ENCODE peak calls at places on chromosomes 1 and 21, in eight cellular contexts. G is naive B cell; W is suprapubic skin; P is midbrain; Q is thoracic aorta; Y is dorsolateral prefrontal cortex; H is activated naive CD8-positive, alpha-beta T cell treated with anti-CD3 and anti-CD28 coated beads, Interleukin-2, amount 10 ng/mL, durations not matched to agents 7 days and 5 days; F is bronchial epithelial cell. S is an unnamed sample.

GRCh38 chr1:232890340-232890953 is 60.0 kb upstream of the NTPCR start:
- DNase-seq in G (no peak), W (no peak), P (peak), Q (no peak), Y (no peak), H (no peak), F (no peak), S (no peak)

GRCh38 chr1:36350659-36351171 is 27.3 kb upstream of the EVA1B start:
- DNase-seq in G (no peak), W (no peak), P (no peak), Q (peak), Y (no peak), H (peak), F (peak), S (peak)

GRCh38 chr1:35675773-35676172 is 34.4 kb upstream of the PSMB2 start:
- DNase-seq in G (no peak), W (no peak), P (no peak), Q (no peak), Y (no peak), H (no peak), F (peak), S (no peak)

GRCh38 chr1:224325959-224326358 is 4.0 kb downstream of the NVL start:
- DNase-seq in G (no peak), W (no peak), P (no peak), Q (no peak), Y (no peak), H (no peak), F (no peak), S (no peak)

GRCh38 chr1:52856026-52856425 is 13.5 kb downstream of the ZYG11A start:
- DNase-seq in G (no peak), W (no peak), P (no peak), Q (no peak), Y (no peak), H (no peak), F (peak), S (no peak)

GRCh38 chr1:225881081-225882007 is 836 bp downstream of the TMEM63A start:
- DNase-seq in G (no peak), W (peak), P (peak), Q (no peak), Y (no peak), H (peak), F (peak), S (peak)

GRCh38 chr1:237383825-237384612 is 342.0 kb downstream of the RYR2 start:
- DNase-seq in G (no peak), W (no peak), P (no peak), Q (no peak), Y (no peak), H (no peak), F (peak), S (no peak)

GRCh38 chr1:58858344-58858673 is 74.5 kb upstream of the JUN start:
- DNase-seq in G (no peak), W (no peak), P (no peak), Q (no peak), Y (no peak), H (no peak), F (no peak), S (no peak)

GRCh38 chr1:53545663-53546408 is 86.6 kb downstream of the DMRTB1 start:
- DNase-seq in G (no peak), W (peak), P (no peak), Q (no peak), Y (no peak), H (peak), F (no peak), S (peak)

GRCh38 chr1:164631751-164632150 is 72.8 kb downstream of the PBX1 start:
- DNase-seq in G (no peak), W (no peak), P (no peak), Q (no peak), Y (no peak), H (no peak), F (no peak), S (no peak)

GRCh38 chr21:44418108-44418875 is 37.0 kb upstream of the LRRC3 start:
- DNase-seq in G (no peak), W (peak), P (no peak), Q (no peak), Y (no peak), H (peak), F (no peak), S (no peak)

GRCh38 chr1:13702425-13703127 is 2.6 kb downstream of the PRDM2 start:
- DNase-seq in G (peak), W (no peak), P (no peak), Q (no peak), Y (no peak), H (no peak), F (no peak), S (no peak)

GRCh38 chr1:22508991-22509390 is 54.3 kb upstream of the EPHA8 start:
- DNase-seq in G (no peak), W (no peak), P (no peak), Q (no peak), Y (no peak), H (no peak), F (no peak), S (no peak)

GRCh38 chr1:77313491-77313890 is 31.7 kb downstream of the AK5 start:
- DNase-seq in G (no peak), W (no peak), P (peak), Q (no peak), Y (no peak), H (no peak), F (peak), S (no peak)

GRCh38 chr1:24416666-24417391 is 1.2 kb downstream of the NIPAL3 start:
- DNase-seq in G (peak), W (no peak), P (no peak), Q (no peak), Y (no peak), H (peak), F (peak), S (no peak)

GRCh38 chr1:155307247-155307740 is 1.4 kb upstream of the FDPS start:
- DNase-seq in G (no peak), W (no peak), P (no peak), Q (no peak), Y (no peak), H (no peak), F (peak), S (no peak)

GRCh38 chr21:26844258-26845065 is 747 bp downstream of the ADAMTS1 start:
- DNase-seq in G (no peak), W (no peak), P (peak), Q (no peak), Y (peak), H (peak), F (no peak), S (peak)

GRCh38 chr1:198228925-198229324 is 72.1 kb downstream of the NEK7 start:
- DNase-seq in G (no peak), W (no peak), P (no peak), Q (no peak), Y (no peak), H (no peak), F (no peak), S (no peak)

GRCh38 chr1:172874950-172875349 is 175.8 kb downstream of the TNFSF18 start:
- DNase-seq in G (no peak), W (no peak), P (no peak), Q (no peak), Y (no peak), H (no peak), F (peak), S (no peak)

S was measured in ascending aorta.